ENCODE peak calls at places on chromosome 19, in seven cellular contexts. One of them, this sample, is unnamed. For H3K4me1, the result is how much of the 10 kb centered on the place peaks cover.

GRCh38 chr19:5466072-5466471 is 10.9 kb downstream of the ZNRF4 start:
- DNase-seq in uterus: no peak
- DNase-seq in neural progenitor cell: no peak
- DNase-seq in upper lobe of left lung: no peak
- DNase-seq in A549: no peak
- DNase-seq in right atrium auricular region: no peak
- DNase-seq in CD4-positive, alpha-beta memory T cell: no peak
- DNase-seq in this sample: no peak

GRCh38 chr19:49422407-49423277 is 599 bp downstream of the PTH2 start:
- DNase-seq in neural progenitor cell: peak
- DNase-seq in right atrium auricular region: no peak
- DNase-seq in CD4-positive, alpha-beta memory T cell: peak
- DNase-seq in upper lobe of left lung: peak
- DNase-seq in A549: peak
- DNase-seq in uterus: no peak
- DNase-seq in this sample: no peak

GRCh38 chr19:47613165-47614146 is 4.5 kb downstream of the BICRA start:
- DNase-seq in neural progenitor cell: peak
- DNase-seq in A549: no peak
- DNase-seq in upper lobe of left lung: no peak
- DNase-seq in CD4-positive, alpha-beta memory T cell: no peak
- DNase-seq in uterus: no peak
- DNase-seq in right atrium auricular region: no peak
- DNase-seq in this sample: no peak

GRCh38 chr19:40596608-40597328 is 4.4 kb upstream of the LTBP4 start:
- DNase-seq in CD4-positive, alpha-beta memory T cell: no peak
- DNase-seq in A549: peak
- DNase-seq in neural progenitor cell: peak
- DNase-seq in uterus: peak
- DNase-seq in upper lobe of left lung: peak
- DNase-seq in right atrium auricular region: no peak
- DNase-seq in this sample: peak

GRCh38 chr19:53537126-53537522 is 821 bp upstream of the ZNF331 start:
- DNase-seq in neural progenitor cell: no peak
- DNase-seq in uterus: no peak
- DNase-seq in A549: no peak
- DNase-seq in upper lobe of left lung: no peak
- DNase-seq in CD4-positive, alpha-beta memory T cell: peak
- DNase-seq in right atrium auricular region: no peak
- DNase-seq in this sample: no peak

GRCh38 chr19:50489461-50490011 is 12.9 kb upstream of the GARIN5A start:
- DNase-seq in CD4-positive, alpha-beta memory T cell: no peak
- DNase-seq in neural progenitor cell: no peak
- DNase-seq in upper lobe of left lung: no peak
- DNase-seq in uterus: no peak
- DNase-seq in right atrium auricular region: no peak
- DNase-seq in A549: no peak
- DNase-seq in this sample: no peak

GRCh38 chr19:10567696-10568443 is 909 bp downstream of the CDKN2D start:
- DNase-seq in upper lobe of left lung: no peak
- DNase-seq in CD4-positive, alpha-beta memory T cell: no peak
- DNase-seq in uterus: no peak
- DNase-seq in A549: no peak
- DNase-seq in right atrium auricular region: no peak
- DNase-seq in neural progenitor cell: no peak
- DNase-seq in this sample: no peak

GRCh38 chr19:10143700-10144099 is 24.0 kb upstream of the EIF3G start:
- DNase-seq in uterus: no peak
- DNase-seq in CD4-positive, alpha-beta memory T cell: peak
- DNase-seq in right atrium auricular region: no peak
- DNase-seq in upper lobe of left lung: no peak
- DNase-seq in neural progenitor cell: no peak
- DNase-seq in A549: no peak
- DNase-seq in this sample: no peak

GRCh38 chr19:55352040-55352439 is 2.5 kb downstream of the COX6B2 start:
- DNase-seq in CD4-positive, alpha-beta memory T cell: no peak
- DNase-seq in neural progenitor cell: no peak
- DNase-seq in uterus: no peak
- DNase-seq in right atrium auricular region: no peak
- DNase-seq in upper lobe of left lung: no peak
- DNase-seq in A549: no peak
- DNase-seq in this sample: no peak

GRCh38 chr19:47661161-47661560 is 52.1 kb upstream of the EHD2 start:
- DNase-seq in upper lobe of left lung: peak
- DNase-seq in neural progenitor cell: no peak
- DNase-seq in right atrium auricular region: peak
- DNase-seq in A549: no peak
- DNase-seq in CD4-positive, alpha-beta memory T cell: no peak
- DNase-seq in uterus: no peak
- DNase-seq in this sample: no peak

GRCh38 chr19:38711726-38712153 is 32.5 kb downstream of the CAPN12 start:
- DNase-seq in neural progenitor cell: no peak
- DNase-seq in upper lobe of left lung: peak
- DNase-seq in right atrium auricular region: no peak
- DNase-seq in CD4-positive, alpha-beta memory T cell: no peak
- DNase-seq in uterus: peak
- DNase-seq in A549: no peak
- DNase-seq in this sample: peak

GRCh38 chr19:47469719-47470118 is 2.0 kb downstream of the SLC8A2 start:
- DNase-seq in neural progenitor cell: no peak
- DNase-seq in A549: no peak
- DNase-seq in CD4-positive, alpha-beta memory T cell: no peak
- DNase-seq in right atrium auricular region: no peak
- DNase-seq in uterus: no peak
- DNase-seq in upper lobe of left lung: no peak
- DNase-seq in this sample: no peak

GRCh38 chr19:20664917-20665781 is 3.8 kb upstream of the ZNF626 start:
- DNase-seq in neural progenitor cell: peak
- DNase-seq in CD4-positive, alpha-beta memory T cell: no peak
- DNase-seq in A549: no peak
- DNase-seq in right atrium auricular region: no peak
- DNase-seq in uterus: peak
- DNase-seq in upper lobe of left lung: no peak
- DNase-seq in this sample: no peak

GRCh38 chr19:56748443-56748842 is 76.9 kb upstream of the ZNF835 start:
- DNase-seq in CD4-positive, alpha-beta memory T cell: no peak
- DNase-seq in right atrium auricular region: no peak
- DNase-seq in A549: no peak
- DNase-seq in neural progenitor cell: no peak
- DNase-seq in uterus: no peak
- DNase-seq in upper lobe of left lung: no peak
- DNase-seq in this sample: no peak

GRCh38 chr19:45135176-45135575 is 25.6 kb downstream of the NKPD1 start:
- DNase-seq in CD4-positive, alpha-beta memory T cell: no peak
- DNase-seq in uterus: no peak
- DNase-seq in A549: no peak
- DNase-seq in upper lobe of left lung: peak
- DNase-seq in right atrium auricular region: no peak
- DNase-seq in neural progenitor cell: no peak
- DNase-seq in this sample: no peak

GRCh38 chr19:45130888-45131615 is 29.7 kb downstream of the NKPD1 start:
- DNase-seq in uterus: no peak
- DNase-seq in A549: peak
- DNase-seq in neural progenitor cell: peak
- DNase-seq in upper lobe of left lung: no peak
- DNase-seq in right atrium auricular region: no peak
- DNase-seq in CD4-positive, alpha-beta memory T cell: no peak
- DNase-seq in this sample: no peak

GRCh38 chr19:45130236-45130635 is 30.5 kb downstream of the NKPD1 start:
- DNase-seq in upper lobe of left lung: no peak
- DNase-seq in A549: no peak
- DNase-seq in CD4-positive, alpha-beta memory T cell: no peak
- DNase-seq in uterus: no peak
- DNase-seq in neural progenitor cell: no peak
- DNase-seq in right atrium auricular region: no peak
- DNase-seq in this sample: no peak

GRCh38 chr19:45136507-45137178 is 24.1 kb downstream of the NKPD1 start:
- DNase-seq in upper lobe of left lung: peak
- DNase-seq in uterus: no peak
- DNase-seq in A549: no peak
- DNase-seq in CD4-positive, alpha-beta memory T cell: no peak
- DNase-seq in right atrium auricular region: no peak
- DNase-seq in neural progenitor cell: peak
- DNase-seq in this sample: no peak

GRCh38 chr19:45133661-45134060 is 27.1 kb downstream of the NKPD1 start:
- DNase-seq in uterus: no peak
- DNase-seq in upper lobe of left lung: no peak
- DNase-seq in CD4-positive, alpha-beta memory T cell: no peak
- DNase-seq in A549: no peak
- DNase-seq in right atrium auricular region: no peak
- DNase-seq in neural progenitor cell: no peak
- DNase-seq in this sample: no peak
- H3K4me1 ChIP-seq in uterus: under half
- H3K4me1 ChIP-seq in upper lobe of left lung: under half
- H3K4me1 ChIP-seq in CD4-positive, alpha-beta memory T cell: under half
- H3K4me1 ChIP-seq in A549: under half
- H3K4me1 ChIP-seq in right atrium auricular region: under half
- H3K4me1 ChIP-seq in neural progenitor cell: under half
- H3K4me1 ChIP-seq in this sample: under half

DNA sequence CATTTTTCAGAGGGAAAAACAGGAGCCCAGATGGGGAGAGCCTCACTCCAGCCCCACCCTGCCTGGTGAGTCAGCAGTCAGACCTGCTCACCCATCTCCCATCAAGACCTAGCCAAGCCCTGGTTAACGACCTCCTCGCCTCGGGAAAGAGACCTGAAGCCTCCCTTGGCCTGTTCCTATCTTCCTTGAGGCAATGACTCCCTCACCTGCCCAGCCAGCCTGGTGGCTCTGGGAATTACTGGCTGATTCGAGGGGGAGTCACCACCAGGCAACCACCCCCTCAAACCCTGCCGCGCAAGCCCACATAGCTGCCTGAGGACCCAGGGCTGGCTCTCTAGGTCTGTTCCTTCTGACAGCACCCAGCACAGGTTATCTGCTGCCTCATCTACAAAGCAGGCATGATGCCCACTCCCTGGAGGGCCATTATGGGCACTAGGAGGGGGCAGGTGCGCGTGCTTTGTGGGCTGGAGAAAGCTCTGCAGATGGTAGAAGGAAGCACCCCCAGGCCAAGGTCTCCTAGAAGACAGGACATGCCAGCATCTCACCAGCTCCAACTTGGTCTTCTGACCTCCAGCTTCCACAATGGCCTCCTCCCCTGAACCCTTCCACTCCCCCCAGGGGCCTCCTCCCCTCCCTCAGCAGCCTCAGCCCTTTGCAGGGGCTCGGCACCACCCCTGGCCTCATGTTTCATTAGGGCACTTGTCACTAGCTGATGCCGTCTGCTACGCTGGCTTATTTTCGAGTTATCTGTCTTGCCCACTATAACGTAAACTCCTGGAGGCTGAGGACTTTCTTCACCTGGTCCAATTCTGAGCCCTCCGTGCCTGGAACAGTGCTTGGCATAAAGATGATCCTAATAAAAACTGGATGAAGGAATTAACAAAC is 10.4 kb downstream of the DEDD2 start:
- DNase-seq in CD4-positive, alpha-beta memory T cell: no peak
- DNase-seq in A549: peak
- DNase-seq in right atrium auricular region: no peak
- DNase-seq in neural progenitor cell: no peak
- DNase-seq in upper lobe of left lung: no peak
- DNase-seq in uterus: no peak
- DNase-seq in this sample: peak
- H3K4me1 ChIP-seq in CD4-positive, alpha-beta memory T cell: half or more
- H3K4me1 ChIP-seq in A549: under half
- H3K4me1 ChIP-seq in right atrium auricular region: under half
- H3K4me1 ChIP-seq in neural progenitor cell: under half
- H3K4me1 ChIP-seq in upper lobe of left lung: under half
- H3K4me1 ChIP-seq in uterus: under half
- H3K4me1 ChIP-seq in this sample: under half

GRCh38 chr19:18490719-18491118 is 31.2 kb downstream of the ELL start:
- DNase-seq in uterus: no peak
- DNase-seq in CD4-positive, alpha-beta memory T cell: no peak
- DNase-seq in neural progenitor cell: no peak
- DNase-seq in upper lobe of left lung: no peak
- DNase-seq in A549: no peak
- DNase-seq in right atrium auricular region: no peak
- DNase-seq in this sample: no peak
- H3K4me1 ChIP-seq in uterus: under half
- H3K4me1 ChIP-seq in CD4-positive, alpha-beta memory T cell: half or more
- H3K4me1 ChIP-seq in neural progenitor cell: under half
- H3K4me1 ChIP-seq in upper lobe of left lung: half or more
- H3K4me1 ChIP-seq in A549: under half
- H3K4me1 ChIP-seq in right atrium auricular region: half or more
- H3K4me1 ChIP-seq in this sample: half or more

GRCh38 chr19:29978139-29978538 is 36.1 kb downstream of the URI1 start:
- DNase-seq in A549: no peak
- DNase-seq in CD4-positive, alpha-beta memory T cell: no peak
- DNase-seq in upper lobe of left lung: no peak
- DNase-seq in neural progenitor cell: no peak
- DNase-seq in uterus: no peak
- DNase-seq in right atrium auricular region: no peak
- DNase-seq in this sample: no peak

GRCh38 chr19:29974701-29975100 is 32.7 kb downstream of the URI1 start:
- DNase-seq in upper lobe of left lung: no peak
- DNase-seq in neural progenitor cell: no peak
- DNase-seq in A549: no peak
- DNase-seq in uterus: no peak
- DNase-seq in right atrium auricular region: no peak
- DNase-seq in CD4-positive, alpha-beta memory T cell: no peak
- DNase-seq in this sample: no peak

GRCh38 chr19:29971648-29972047 is 29.6 kb downstream of the URI1 start:
- DNase-seq in CD4-positive, alpha-beta memory T cell: no peak
- DNase-seq in right atrium auricular region: no peak
- DNase-seq in upper lobe of left lung: no peak
- DNase-seq in uterus: no peak
- DNase-seq in A549: no peak
- DNase-seq in neural progenitor cell: no peak
- DNase-seq in this sample: no peak

GRCh38 chr19:29971002-29971401 is 29.0 kb downstream of the URI1 start:
- DNase-seq in A549: no peak
- DNase-seq in uterus: no peak
- DNase-seq in CD4-positive, alpha-beta memory T cell: no peak
- DNase-seq in right atrium auricular region: no peak
- DNase-seq in neural progenitor cell: no peak
- DNase-seq in upper lobe of left lung: no peak
- DNase-seq in this sample: no peak

GRCh38 chr19:29976151-29976943 is 34.3 kb downstream of the URI1 start:
- DNase-seq in upper lobe of left lung: no peak
- DNase-seq in uterus: no peak
- DNase-seq in right atrium auricular region: no peak
- DNase-seq in A549: no peak
- DNase-seq in neural progenitor cell: no peak
- DNase-seq in CD4-positive, alpha-beta memory T cell: no peak
- DNase-seq in this sample: no peak
- H3K4me1 ChIP-seq in upper lobe of left lung: under half
- H3K4me1 ChIP-seq in uterus: under half
- H3K4me1 ChIP-seq in right atrium auricular region: under half
- H3K4me1 ChIP-seq in A549: under half
- H3K4me1 ChIP-seq in neural progenitor cell: under half
- H3K4me1 ChIP-seq in CD4-positive, alpha-beta memory T cell: half or more
- H3K4me1 ChIP-seq in this sample: under half

This sample was measured in transverse colon.